ENCODE peak calls at places on chromosomes 16 and 17, in eight cellular contexts. H is astrocyte; G is left cardiac atrium; I is hepatocyte; K is fibroblast of the aortic adventitia; A is stimulated activated CD4-positive, alpha-beta T cell treated with anti-CD3 and anti-CD28 coated beads, Interleukin-15, amount 100 ng/mL, for 1 hour; J is NCI-H1092; E is keratinocyte. S is an unnamed sample.

GRCh38 chr17:76459674-76460073 is 6.7 kb upstream of the UBE2O start:
- DNase-seq in H (no peak), G (no peak), I (no peak), K (no peak), A (no peak), J (no peak), E (no peak), S (no peak)

GRCh38 chr17:58402679-58403078 is 14.7 kb downstream of the RNF43 start:
- DNase-seq in H (peak), G (no peak), I (no peak), K (peak), A (no peak), J (no peak), E (peak), S (no peak)

GRCh38 chr16:69397821-69398521 is 12.2 kb upstream of the TERF2 start:
- DNase-seq in H (peak), G (peak), I (peak), K (peak), A (no peak), J (no peak), E (no peak), S (no peak)

GRCh38 chr16:15542261-15542660 is 100.7 kb downstream of the MARF1 start:
- DNase-seq in H (no peak), G (no peak), I (no peak), K (no peak), A (no peak), J (no peak), E (no peak), S (no peak)

GRCh38 chr16:87243383-87243964 is 73.7 kb downstream of the C16orf95 start:
- DNase-seq in H (no peak), G (no peak), I (no peak), K (no peak), A (no peak), J (no peak), E (no peak), S (no peak)

GRCh38 chr16:54422159-54422558 is 135.6 kb upstream of the IRX3 start:
- DNase-seq in H (no peak), G (peak), I (no peak), K (no peak), A (no peak), J (no peak), E (no peak), S (peak)

GRCh38 chr16:48156790-48157209 is 1.0 kb upstream of the ABCC12 start:
- DNase-seq in H (peak), G (peak), I (peak), K (peak), A (peak), J (peak), E (peak), S (peak)

GRCh38 chr16:50858376-50858775 is 116.5 kb downstream of the CYLD start:
- DNase-seq in H (no peak), G (no peak), I (no peak), K (no peak), A (no peak), J (no peak), E (no peak), S (no peak)

GRCh38 chr17:16439303-16439791 is 24.0 kb downstream of the TRPV2 start:
- DNase-seq in H (peak), G (no peak), I (no peak), K (peak), A (no peak), J (no peak), E (no peak), S (no peak)

GRCh38 chr16:3444032-3444388 is 530 bp downstream of the NAA60 start:
- DNase-seq in H (peak), G (no peak), I (peak), K (peak), A (no peak), J (no peak), E (no peak), S (no peak)

S was measured in left ventricle myocardium superior.